ENCODE peak calls at places on chromosomes 13 and 19, in five cellular contexts. J is activated T-cell treated with anti-CD3 and anti-CD28 coated beads for 4 hours; Y is stimulated activated naive CD4-positive, alpha-beta T cell treated with Interleukin-2 at 50 U/mL for 16 hours; M is C1 segment of cervical spinal cord; C is CD8-positive, alpha-beta T cell. V is an unnamed sample.

GRCh38 chr13:100541882-100542545 is 46.6 kb downstream of the GGACT start:
- DNase-seq in J (no peak), Y (no peak), M (no peak), C (no peak), V (no peak)

GRCh38 chr19:33686246-33686645 is 64.5 kb downstream of the CHST8 start:
- DNase-seq in J (no peak), Y (no peak), M (no peak), C (no peak), V (no peak)

GRCh38 chr13:29905845-29906244 is 55.4 kb upstream of the UBL3 start:
- DNase-seq in J (no peak), Y (no peak), M (no peak), C (no peak), V (no peak)

GRCh38 chr13:71886880-71887279 is 19.9 kb upstream of the DACH1 start:
- DNase-seq in J (no peak), Y (no peak), M (no peak), C (no peak), V (no peak)

GRCh38 chr13:39516140-39516539 is 86.9 kb downstream of the LHFPL6 start:
- DNase-seq in J (no peak), Y (no peak), M (no peak), C (no peak), V (no peak)

GRCh38 chr13:30856004-30856790 is 49.9 kb upstream of the MEDAG start:
- DNase-seq in J (no peak), Y (no peak), M (no peak), C (no peak), V (no peak)

GRCh38 chr19:37654833-37655688 is at the start of gene ZFP30:
- DNase-seq in J (peak), Y (peak), M (peak), C (peak), V (peak)

GRCh38 chr13:36352350-36352749 is 6.2 kb upstream of the SPART start:
- DNase-seq in J (no peak), Y (no peak), M (no peak), C (no peak), V (no peak)

GRCh38 chr13:44726777-44727176 is 150.6 kb upstream of the TSC22D1 start:
- DNase-seq in J (no peak), Y (no peak), M (no peak), C (no peak), V (no peak)